ENCODE peak calls at places on chromosomes 13 and 19, in five cellular contexts. One of them, this sample, is unnamed.

GRCh38 chr13:114115796-114116195 is 16.6 kb downstream of the RASA3 start:
- DNase-seq in NCI-H2171: no peak
- DNase-seq in fibroblast of mammary gland: no peak
- DNase-seq in T-helper 1 cell: no peak
- DNase-seq in NCI-H2081: no peak
- DNase-seq in this sample: no peak

GRCh38 chr13:88656751-88657150 is 985.6 kb downstream of the SLITRK5 start:
- DNase-seq in NCI-H2171: no peak
- DNase-seq in fibroblast of mammary gland: no peak
- DNase-seq in T-helper 1 cell: no peak
- DNase-seq in NCI-H2081: no peak
- DNase-seq in this sample: no peak

GRCh38 chr13:99883805-99884204 is 87.8 kb downstream of the ZIC5 start:
- DNase-seq in NCI-H2171: no peak
- DNase-seq in fibroblast of mammary gland: no peak
- DNase-seq in T-helper 1 cell: no peak
- DNase-seq in NCI-H2081: no peak
- DNase-seq in this sample: no peak

GRCh38 chr13:22883961-22884360 is 296.8 kb upstream of the SGCG start:
- DNase-seq in NCI-H2171: no peak
- DNase-seq in fibroblast of mammary gland: no peak
- DNase-seq in T-helper 1 cell: no peak
- DNase-seq in NCI-H2081: no peak
- DNase-seq in this sample: no peak

GRCh38 chr13:24032252-24032651 is 128.3 kb upstream of the SPATA13 start:
- DNase-seq in NCI-H2171: no peak
- DNase-seq in fibroblast of mammary gland: peak
- DNase-seq in T-helper 1 cell: no peak
- DNase-seq in NCI-H2081: no peak
- DNase-seq in this sample: no peak

GRCh38 chr19:50356691-50357177 is 8.7 kb downstream of the NAPSA start:
- DNase-seq in NCI-H2171: no peak
- DNase-seq in fibroblast of mammary gland: no peak
- DNase-seq in T-helper 1 cell: no peak
- DNase-seq in NCI-H2081: no peak
- DNase-seq in this sample: no peak

GRCh38 chr13:102003848-102004570 is 397.8 kb downstream of the FGF14 start:
- DNase-seq in NCI-H2171: peak
- DNase-seq in fibroblast of mammary gland: peak
- DNase-seq in T-helper 1 cell: no peak
- DNase-seq in NCI-H2081: no peak
- DNase-seq in this sample: no peak

GRCh38 chr19:49524812-49525455 is 2.9 kb upstream of the RCN3 start:
- DNase-seq in NCI-H2171: no peak
- DNase-seq in fibroblast of mammary gland: no peak
- DNase-seq in T-helper 1 cell: no peak
- DNase-seq in NCI-H2081: no peak
- DNase-seq in this sample: no peak

GRCh38 chr13:23898101-23898500 is 799 bp upstream of the C1QTNF9B start:
- DNase-seq in NCI-H2171: no peak
- DNase-seq in fibroblast of mammary gland: peak
- DNase-seq in T-helper 1 cell: no peak
- DNase-seq in NCI-H2081: no peak
- DNase-seq in this sample: no peak

GRCh38 chr13:43363156-43363918 is 340.0 kb downstream of the DNAJC15 start:
- DNase-seq in NCI-H2171: no peak
- DNase-seq in fibroblast of mammary gland: peak
- DNase-seq in T-helper 1 cell: no peak
- DNase-seq in NCI-H2081: peak
- DNase-seq in this sample: no peak

GRCh38 chr19:11191934-11192333 is 5.4 kb downstream of the KANK2 start:
- DNase-seq in NCI-H2171: no peak
- DNase-seq in fibroblast of mammary gland: no peak
- DNase-seq in T-helper 1 cell: no peak
- DNase-seq in NCI-H2081: peak
- DNase-seq in this sample: no peak

GRCh38 chr13:24854311-24854710 is 90.3 kb downstream of the RNF17 start:
- DNase-seq in NCI-H2171: no peak
- DNase-seq in fibroblast of mammary gland: no peak
- DNase-seq in T-helper 1 cell: no peak
- DNase-seq in NCI-H2081: no peak
- DNase-seq in this sample: no peak

GRCh38 chr13:27080018-27080948 is 91.3 kb downstream of the USP12 start:
- DNase-seq in NCI-H2171: peak
- DNase-seq in fibroblast of mammary gland: no peak
- DNase-seq in T-helper 1 cell: no peak
- DNase-seq in NCI-H2081: no peak
- DNase-seq in this sample: no peak

GRCh38 chr19:3743486-3743885 is 18.0 kb downstream of the APBA3 start:
- DNase-seq in NCI-H2171: no peak
- DNase-seq in fibroblast of mammary gland: peak
- DNase-seq in T-helper 1 cell: no peak
- DNase-seq in NCI-H2081: no peak
- DNase-seq in this sample: no peak

This sample was measured in KG1.